ENCODE peak calls at places on chromosomes 1 and 21, in seven cellular contexts. O, N, L, E, M, F and V are unnamed samples.

GRCh38 chr1:113567427-113567826 is 177.1 kb downstream of the MAGI3 start:
- DNase-seq in F (no peak), E (no peak), O (no peak), L (no peak), N (no peak), M (no peak), V (no peak)

GRCh38 chr1:245580651-245581050 is 425.9 kb downstream of the KIF26B start:
- DNase-seq in L (no peak), M (no peak), E (no peak), N (no peak), F (no peak), O (no peak), V (no peak)

GRCh38 chr1:171841931-171842723 is 829 bp downstream of the DNM3 start:
- DNase-seq in N (no peak), E (no peak), L (no peak), M (no peak), O (no peak), F (no peak), V (no peak)

GRCh38 chr1:222307621-222308020 is 240.3 kb downstream of the HHIPL2 start:
- DNase-seq in O (no peak), M (no peak), F (no peak), E (no peak), N (no peak), L (no peak), V (no peak)

GRCh38 chr1:223739366-223740057 is 27.2 kb downstream of the CAPN2 start:
- DNase-seq in E (no peak), M (peak; percentile 65), N (no peak), F (no peak), O (no peak), L (peak; percentile 45), V (no peak)

GRCh38 chr1:214843281-214843680 is 239.3 kb upstream of the KCNK2 start:
- DNase-seq in O (no peak), E (no peak), M (no peak), L (no peak), F (no peak), N (no peak), V (no peak)

GRCh38 chr1:118716775-118717174 is 271.4 kb downstream of the TBX15 start:
- DNase-seq in E (no peak), O (no peak), M (no peak), N (no peak), F (no peak), L (no peak), V (no peak)

GRCh38 chr1:172900359-172900997 is 150.3 kb downstream of the TNFSF18 start:
- DNase-seq in N (no peak), M (no peak), F (no peak), E (no peak), L (no peak), O (no peak), V (peak; percentile 33)

GRCh38 chr1:45205000-45205909 is 1.1 kb downstream of the ZSWIM5 start:
- DNase-seq in N (no peak), M (peak; percentile 39), L (peak; percentile 60), F (no peak), E (no peak), O (peak; percentile 77), V (no peak)

GRCh38 chr1:53944469-53945182 is 873 bp downstream of the IFT25 start:
- DNase-seq in F (no peak), O (peak; percentile 78), L (no peak), M (no peak), E (no peak), N (no peak), V (no peak)

GRCh38 chr1:3313579-3313955 is 140.9 kb upstream of the ARHGEF16 start:
- DNase-seq in L (peak; percentile 71), O (no peak), M (peak; percentile 88), F (peak; percentile 77), N (peak; percentile 91), E (peak; percentile 96), V (no peak)

GRCh38 chr1:158115126-158115525 is 65.6 kb upstream of the CD1D start:
- DNase-seq in F (no peak), L (no peak), E (no peak), O (no peak), M (no peak), N (no peak), V (no peak)

GRCh38 chr1:240511789-240512188 is 100.2 kb downstream of the GREM2 start:
- DNase-seq in O (no peak), L (no peak), F (no peak), N (no peak), M (no peak), E (no peak), V (no peak)

GRCh38 chr1:160618763-160619274 is 28.0 kb downstream of the SLAMF1 start:
- DNase-seq in L (no peak), F (no peak), N (no peak), O (no peak), E (peak; percentile 34), M (no peak), V (no peak)

GRCh38 chr1:243964915-243965314 is 86.2 kb upstream of the ZBTB18 start:
- DNase-seq in M (no peak), F (no peak), L (no peak), E (no peak), O (no peak), N (no peak), V (no peak)

GRCh38 chr1:86068126-86068805 is 88.3 kb downstream of the COL24A1 start:
- DNase-seq in E (no peak), O (no peak), F (no peak), M (no peak), N (no peak), L (no peak), V (no peak)

GRCh38 chr1:160360227-160360695 is 6.6 kb upstream of the NHLH1 start:
- DNase-seq in F (no peak), N (no peak), E (no peak), O (no peak), M (no peak), L (no peak), V (no peak)

GRCh38 chr1:68355614-68356013 is 94.1 kb downstream of the RPE65 start:
- DNase-seq in N (no peak), L (no peak), M (no peak), E (no peak), F (no peak), O (no peak), V (no peak)

GRCh38 chr1:18109756-18110597 is 2.4 kb downstream of the IGSF21 start:
- DNase-seq in O (peak; percentile 78), L (peak; percentile 37), M (peak; percentile 36), E (no peak), F (peak; percentile 65), N (no peak), V (no peak)

GRCh38 chr21:43269461-43269860 is 100.7 kb downstream of the CRYAA start:
- DNase-seq in L (no peak), F (no peak), E (no peak), N (no peak), O (peak; percentile 75), M (no peak), V (no peak)

GRCh38 chr21:32088471-32088870 is 190.4 kb downstream of the MIS18A start:
- DNase-seq in E (no peak), N (no peak), L (no peak), M (no peak), F (no peak), O (no peak), V (no peak)

GRCh38 chr1:192565946-192566345 is 9.6 kb upstream of the RGS1 start:
- DNase-seq in E (no peak), F (no peak), N (no peak), O (no peak), M (no peak), L (no peak), V (no peak)

GRCh38 chr1:151846062-151846568 is 6.5 kb upstream of the C2CD4D start:
- DNase-seq in M (no peak), N (no peak), O (no peak), L (no peak), F (no peak), E (no peak), V (no peak)

GRCh38 chr1:21677168-21677567 is 8.0 kb upstream of the RAP1GAP start:
- DNase-seq in O (peak; percentile 30), M (no peak), N (no peak), F (no peak), L (no peak), E (no peak), V (no peak)

GRCh38 chr1:17023103-17023502 is 11.4 kb upstream of the ATP13A2 start:
- DNase-seq in M (no peak), O (no peak), N (no peak), L (no peak), F (no peak), E (no peak), V (no peak)

GRCh38 chr1:182484531-182485257 is 34.7 kb downstream of the RGSL1 start:
- DNase-seq in L (no peak), M (no peak), E (no peak), O (peak; percentile 80), N (no peak), F (no peak), V (peak; percentile 98)

GRCh38 chr1:231774719-231775322 is 148.2 kb downstream of the DISC1 start:
- DNase-seq in O (no peak), E (no peak), F (no peak), N (no peak), M (no peak), L (no peak), V (peak; percentile 61)
- TF ChIP-seq POLR2AphosphoS5 in O (no peak), E (no peak), F (no peak), N (no peak), M (no peak), L (no peak), V (no peak)

GRCh38 chr1:228074954-228075730 is 7.4 kb upstream of the ARF1 start:
- DNase-seq in O (peak; percentile 72), L (peak; percentile 12), M (peak; percentile 24), F (no peak), N (peak; percentile 68), E (no peak), V (no peak)

GRCh38 chr1:228073061-228073869 is 9.2 kb upstream of the ARF1 start:
- DNase-seq in N (no peak), O (peak; percentile 71), M (peak; percentile 24), F (no peak), E (no peak), L (no peak), V (no peak)

GRCh38 chr1:228072658-228073043 is 9.9 kb upstream of the ARF1 start:
- DNase-seq in E (no peak), F (no peak), M (peak; percentile 22), L (no peak), N (peak; percentile 62), O (peak; percentile 62), V (no peak)

GRCh38 chr1:228075801-228076271 is 6.7 kb upstream of the ARF1 start:
- DNase-seq in L (no peak), N (peak; percentile 59), E (no peak), F (no peak), O (no peak), M (peak; percentile 20), V (no peak)

GRCh38 chr1:228073870-228074545 is 8.5 kb upstream of the ARF1 start:
- DNase-seq in O (peak; percentile 74), F (no peak), M (peak; percentile 31), L (no peak), N (no peak), E (no peak), V (no peak)
- TF ChIP-seq CTCF in O (no peak), F (no peak), M (no peak), L (peak; percentile 16), N (no peak), E (no peak), V (no peak)

GRCh38 chr1:190949932-190950331 is 472.3 kb upstream of the BRINP3 start:
- DNase-seq in O (no peak), L (no peak), F (no peak), M (no peak), N (no peak), E (no peak), V (no peak)
- TF ChIP-seq POLR2AphosphoS5 in O (no peak), L (no peak), F (no peak), M (no peak), N (no peak), E (no peak), V (no peak)

GRCh38 chr1:220511785-220512184 is 16.2 kb upstream of the MARK1 start:
- DNase-seq in E (no peak), L (no peak), N (no peak), M (no peak), O (no peak), F (no peak), V (no peak)
- TF ChIP-seq CTCF in E (no peak), L (no peak), N (no peak), M (peak; percentile 6), O (no peak), F (no peak), V (no peak)